ENCODE peak calls at places on chromosomes 11 and 22, in seven cellular contexts. E, U, A, T, X, L and G are unnamed samples.

GRCh38 chr11:72641900-72642814 is 32.1 kb downstream of the PDE2A start:
- DNase-seq in E (no peak), U (peak), A (peak), T (no peak), X (peak), L (peak), G (peak)

GRCh38 chr22:48185656-48186055 is 1423.2 kb downstream of the TBC1D22A start:
- DNase-seq in E (no peak), U (no peak), A (no peak), T (no peak), X (no peak), L (no peak), G (no peak)

GRCh38 chr11:64165482-64165841 is 451 bp downstream of the MACROD1 start:
- DNase-seq in E (no peak), U (peak), A (peak), T (no peak), X (peak), L (peak), G (no peak)

GRCh38 chr11:37721485-37721884 is 1123.4 kb upstream of the RAG2 start:
- DNase-seq in E (no peak), U (no peak), A (no peak), T (no peak), X (no peak), L (no peak), G (no peak)

GRCh38 chr22:45284705-45285305 is at the start of gene UPK3A:
- DNase-seq in E (no peak), U (peak), A (no peak), T (no peak), X (peak), L (peak), G (no peak)

GRCh38 chr22:19693581-19693980 is 20.7 kb upstream of the SEPTIN5 start:
- DNase-seq in E (no peak), U (no peak), A (no peak), T (no peak), X (no peak), L (peak), G (no peak)

GRCh38 chr22:39463931-39464390 is 7.1 kb downstream of the MGAT3 start:
- DNase-seq in E (no peak), U (no peak), A (no peak), T (no peak), X (no peak), L (peak), G (no peak)

GRCh38 chr11:116864531-116864930 is 27.1 kb upstream of the APOA1 start:
- DNase-seq in E (no peak), U (no peak), A (no peak), T (no peak), X (no peak), L (no peak), G (no peak)

GRCh38 chr11:94794287-94795168 is 26.4 kb downstream of the AMOTL1 start:
- DNase-seq in E (peak), U (peak), A (peak), T (peak), X (peak), L (peak), G (peak)

GRCh38 chr22:31954535-31955326 is 10.4 kb downstream of the YWHAH start:
- DNase-seq in E (no peak), U (no peak), A (no peak), T (no peak), X (no peak), L (peak), G (peak)

GRCh38 chr22:44224166-44224565 is 43.4 kb downstream of the PARVG start:
- DNase-seq in E (no peak), U (no peak), A (no peak), T (no peak), X (no peak), L (no peak), G (peak)

GRCh38 chr11:111081021-111081511 is 164.5 kb upstream of the POU2AF2 start:
- DNase-seq in E (no peak), U (no peak), A (no peak), T (no peak), X (peak), L (no peak), G (peak)

GRCh38 chr11:45751430-45751829 is 53.5 kb upstream of the SLC35C1 start:
- DNase-seq in E (no peak), U (no peak), A (peak), T (no peak), X (no peak), L (no peak), G (no peak)

GRCh38 chr22:32623943-32624342 is 149.3 kb downstream of the FBXO7 start:
- DNase-seq in E (peak), U (peak), A (no peak), T (peak), X (no peak), L (no peak), G (peak)

GRCh38 chr22:37428649-37429586 is 1.6 kb upstream of the ELFN2 start:
- DNase-seq in E (no peak), U (no peak), A (peak), T (no peak), X (peak), L (no peak), G (peak)
- H3K4me3 ChIP-seq in E (no peak), U (no peak), A (no peak), T (no peak), X (no peak), L (no peak), G (no peak)

GRCh38 chr11:27505781-27506180 is 788 bp downstream of the LIN7C start:
- DNase-seq in E (no peak), U (no peak), A (no peak), T (no peak), X (no peak), L (no peak), G (peak)

GRCh38 chr11:27507561-27508322 is 1.2 kb upstream of the LIN7C start:
- DNase-seq in E (no peak), U (no peak), A (no peak), T (no peak), X (no peak), L (no peak), G (no peak)

GRCh38 chr11:27509953-27510352 is 3.4 kb upstream of the LIN7C start:
- DNase-seq in E (no peak), U (no peak), A (no peak), T (no peak), X (no peak), L (no peak), G (no peak)

GRCh38 chr11:27501102-27501501 is 5.5 kb downstream of the LIN7C start:
- DNase-seq in E (no peak), U (no peak), A (no peak), T (no peak), X (no peak), L (no peak), G (no peak)

GRCh38 chr11:27506200-27507182 is at the start of gene LIN7C:
- DNase-seq in E (peak), U (peak), A (peak), T (peak), X (peak), L (peak), G (peak)
- TF ChIP-seq CTCF in E (no peak), U (no peak), A (peak), T (no peak), X (no peak), L (peak), G (no peak)

GRCh38 chr11:27456140-27456801 is 16.3 kb downstream of the LGR4 start:
- DNase-seq in E (no peak), U (no peak), A (no peak), T (no peak), X (no peak), L (no peak), G (peak)
- H3K4me3 ChIP-seq in E (no peak), U (no peak), A (no peak), T (no peak), X (no peak), L (no peak), G (no peak)

GRCh38 chr11:129331217-129331616 is 44.4 kb upstream of the BARX2 start:
- DNase-seq in E (no peak), U (peak), A (no peak), T (no peak), X (no peak), L (no peak), G (no peak)

GRCh38 chr11:129331871-129332274 is 43.8 kb upstream of the BARX2 start:
- DNase-seq in E (peak), U (peak), A (peak), T (peak), X (peak), L (peak), G (peak)

DNA sequence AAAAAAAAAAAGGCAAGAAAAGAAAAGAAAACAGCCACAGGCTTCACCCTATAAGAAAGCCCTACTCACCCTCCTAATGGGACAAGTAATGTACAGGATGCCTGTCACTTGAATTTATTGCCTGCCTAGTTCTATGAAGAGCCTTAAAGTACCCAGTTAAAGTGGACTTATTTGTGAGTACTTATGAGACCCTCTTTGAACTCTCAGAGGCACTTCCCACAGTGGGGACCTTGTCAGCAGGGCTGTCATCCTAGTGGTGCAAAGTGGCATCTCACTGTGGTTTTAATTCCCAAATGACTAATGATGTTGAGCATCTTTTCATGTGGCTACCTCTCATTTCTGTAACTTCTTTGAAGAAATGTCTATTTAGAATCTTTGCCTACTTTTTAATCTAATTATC is 41.8 kb upstream of the BARX2 start:
- DNase-seq in E (no peak), U (no peak), A (no peak), T (no peak), X (peak), L (no peak), G (no peak)
- TF ChIP-seq CTCF in E (no peak), U (no peak), A (no peak), T (no peak), X (no peak), L (no peak), G (peak)

GRCh38 chr11:126414615-126415014 is 59.1 kb downstream of the ST3GAL4 start:
- DNase-seq in E (no peak), U (no peak), A (no peak), T (no peak), X (no peak), L (no peak), G (no peak)

GRCh38 chr11:126416542-126417090 is 61.1 kb downstream of the ST3GAL4 start:
- DNase-seq in E (no peak), U (peak), A (no peak), T (peak), X (peak), L (peak), G (peak)

GRCh38 chr11:126415128-126415527 is 59.6 kb downstream of the ST3GAL4 start:
- DNase-seq in E (peak), U (peak), A (no peak), T (peak), X (no peak), L (no peak), G (peak)

GRCh38 chr11:126417463-126417862 is 62.0 kb downstream of the ST3GAL4 start:
- DNase-seq in E (no peak), U (no peak), A (no peak), T (no peak), X (no peak), L (no peak), G (no peak)

DNA sequence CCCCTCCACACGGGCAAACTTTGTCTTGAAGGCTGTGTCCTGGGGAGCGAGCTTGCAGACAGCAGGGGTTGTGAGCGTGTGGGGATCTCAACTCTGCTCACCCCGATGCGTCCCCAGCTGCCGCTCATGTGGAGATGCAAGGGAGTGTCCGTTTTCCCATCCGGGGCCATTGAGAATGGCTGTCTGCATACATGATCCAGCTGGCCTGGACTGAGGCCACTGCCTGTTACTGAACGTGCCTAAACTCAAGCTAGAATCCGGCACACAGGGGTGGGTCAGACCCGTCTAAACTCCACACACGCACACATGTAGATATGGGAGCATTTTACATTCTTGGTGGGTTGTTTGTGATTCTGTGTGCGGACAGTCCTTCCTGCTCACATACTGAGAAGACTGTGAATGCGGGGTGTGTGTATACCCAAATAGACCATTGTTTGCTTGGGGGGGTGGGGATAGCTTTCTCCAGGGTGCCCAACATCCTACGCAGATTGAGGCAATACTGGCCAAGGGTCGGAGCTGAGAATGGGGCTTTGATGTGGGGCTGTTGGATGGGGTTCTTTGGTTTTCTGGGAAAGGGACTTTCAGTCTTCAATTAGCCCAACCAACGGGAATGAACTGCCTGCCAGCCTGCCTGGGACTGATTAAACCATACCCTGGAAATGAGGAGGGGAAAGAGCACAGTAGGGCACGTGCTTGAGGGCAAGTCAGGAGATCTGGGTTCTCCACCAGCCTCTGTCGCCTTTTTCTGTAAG is 60.4 kb downstream of the ST3GAL4 start:
- DNase-seq in E (no peak), U (peak), A (no peak), T (peak), X (no peak), L (peak), G (peak)
- H3K4me3 ChIP-seq in E (peak), U (no peak), A (no peak), T (peak), X (no peak), L (peak), G (no peak)

GRCh38 chr22:29780781-29781676 is 13.9 kb downstream of the UQCR10 start:
- DNase-seq in E (peak), U (no peak), A (peak), T (no peak), X (no peak), L (no peak), G (peak)
- TF ChIP-seq CTCF in E (no peak), U (no peak), A (no peak), T (no peak), X (no peak), L (no peak), G (no peak)